ENCODE peak calls at places on chromosomes 13 and 19, in six cellular contexts. I is IMR-90, O is H1, D is neuronal stem cell, X is mesenchymal stem cell, P is trophoblast cell. Q is an unnamed sample.

GRCh38 chr13:110092869-110093268 is 214.1 kb downstream of the COL4A1 start:
- DNase-seq in X (no peak), P (no peak), D (no peak), I (peak), O (no peak), Q (peak)

GRCh38 chr13:68439821-68440220 is 1209.7 kb upstream of the PCDH9 start:
- DNase-seq in X (no peak), P (no peak), I (no peak), O (no peak), D (no peak), Q (no peak)

GRCh38 chr13:44434441-44435141 is 61.0 kb downstream of the SERP2 start:
- DNase-seq in X (no peak), D (no peak), P (no peak), O (no peak), I (no peak), Q (no peak)

GRCh38 chr13:42532561-42533335 is 41.2 kb upstream of the TNFSF11 start:
- DNase-seq in P (no peak), O (no peak), D (no peak), X (no peak), I (no peak), Q (no peak)

GRCh38 chr19:29245221-29245620 is 32.3 kb upstream of the UQCRFS1 start:
- DNase-seq in X (no peak), I (no peak), D (no peak), O (no peak), P (no peak), Q (no peak)

GRCh38 chr19:34851277-34851804 is 75.4 kb upstream of the ZNF30 start:
- DNase-seq in X (no peak), D (no peak), P (no peak), I (no peak), O (no peak), Q (peak)

GRCh38 chr13:40115456-40115855 is 460.0 kb downstream of the COG6 start:
- DNase-seq in X (no peak), O (no peak), I (no peak), D (no peak), P (no peak), Q (no peak)

GRCh38 chr19:34508540-34508939 is 27.0 kb downstream of the WTIP start:
- DNase-seq in D (no peak), O (peak), X (peak), P (no peak), I (no peak), Q (no peak)

GRCh38 chr19:48363500-48363809 is 285 bp downstream of the TMEM143 start:
- DNase-seq in I (no peak), X (no peak), O (no peak), D (no peak), P (no peak), Q (no peak)

DNA sequence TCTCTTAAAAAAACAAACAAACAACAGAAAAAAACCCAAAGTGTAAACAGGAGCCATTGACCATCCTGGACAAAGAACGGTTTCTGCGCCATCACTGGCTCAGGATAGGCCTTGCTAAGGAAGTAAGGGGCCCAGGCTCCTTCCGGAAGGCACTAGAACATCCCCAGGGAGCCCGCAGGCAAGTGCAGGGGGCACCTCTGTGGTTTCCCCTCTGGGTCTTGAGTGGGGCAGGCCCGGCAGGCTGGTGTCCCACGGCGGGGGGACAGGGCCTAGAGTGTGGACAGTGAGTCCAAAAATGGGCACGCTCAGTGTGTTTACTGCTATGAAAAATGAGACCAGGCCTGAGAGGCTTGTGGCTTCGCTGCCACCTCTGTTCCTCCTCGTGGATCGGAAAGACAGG is 14.8 kb upstream of the RANBP3 start:
- DNase-seq in O (no peak), P (no peak), I (no peak), X (no peak), D (no peak), Q (no peak)
- H3K14ac ChIP-seq in O (no peak), P (no peak), I (no peak), X (no peak), D (no peak), Q (no peak)

GRCh38 chr19:49869484-49870308 is 2.3 kb upstream of the PNKP start:
- DNase-seq in D (peak), O (peak), I (peak), X (peak), P (peak), Q (peak)
- H2AK5ac ChIP-seq in D (peak), O (peak), I (peak), X (peak), P (peak), Q (no peak)

DNA sequence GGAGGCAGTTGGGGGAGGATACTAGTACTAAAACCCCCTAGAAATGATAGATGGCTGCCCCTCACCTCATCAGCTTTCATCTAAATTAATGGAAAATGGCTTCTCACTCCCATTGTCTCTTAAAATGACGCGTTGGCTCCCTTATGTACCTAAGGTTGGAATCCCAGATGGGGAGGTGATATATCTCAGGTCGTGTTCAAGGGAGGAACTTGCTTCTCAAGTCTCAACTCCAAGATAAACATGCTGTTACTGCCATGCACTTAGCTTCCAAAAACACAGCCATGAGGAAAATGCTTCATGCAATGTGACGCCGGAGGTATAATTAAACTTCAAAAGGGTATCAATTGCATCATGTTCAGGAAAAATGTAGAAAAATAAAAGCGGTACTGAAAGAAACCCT is 18.8 kb upstream of the UBE2L5 start:
- DNase-seq in O (no peak), D (no peak), X (no peak), P (no peak), I (no peak), Q (no peak)
- H3K14ac ChIP-seq in O (no peak), D (no peak), X (no peak), P (no peak), I (no peak), Q (no peak)

GRCh38 chr13:32278456-32278855 is 36.7 kb downstream of the ZAR1L start:
- DNase-seq in D (no peak), O (no peak), I (peak), X (peak), P (no peak), Q (no peak)
- H2AK5ac ChIP-seq in D (no peak), O (no peak), I (no peak), X (no peak), P (no peak), Q (no peak)

GRCh38 chr13:25906211-25906661 is 145.6 kb downstream of the SHISA2 start:
- DNase-seq in P (no peak), I (no peak), D (no peak), X (no peak), O (no peak), Q (no peak)
- H3K14ac ChIP-seq in P (no peak), I (no peak), D (no peak), X (no peak), O (no peak), Q (no peak)

Q was measured in H9.